ENCODE peak calls at places on chromosome 22, in four cellular contexts. N is K562, F is WTC11, T is HepG2. Q is an unnamed sample.

GRCh38 chr22:23775779-23776375 is 3.2 kb downstream of the MMP11 start:
- DNase-seq in N (no peak), T (no peak), F (no peak), Q (no peak)

GRCh38 chr22:40862537-40862936 is 624 bp upstream of the DNAJB7 start:
- DNase-seq in N (no peak), T (no peak), F (no peak), Q (no peak)

GRCh38 chr22:48960576-48960975 is 867.1 kb downstream of the BRD1 start:
- DNase-seq in N (no peak), T (no peak), F (no peak), Q (no peak)

GRCh38 chr22:50507991-50508884 is at the start of gene NCAPH2:
- DNase-seq in N (peak; percentile 97), F (peak; percentile 97), T (peak; percentile 89), Q (peak; percentile 100)

GRCh38 chr22:20221421-20222340 is 46.4 kb downstream of the RTN4R start:
- DNase-seq in N (no peak), F (no peak), T (no peak), Q (no peak)

GRCh38 chr22:32760396-32760795 is 41.1 kb upstream of the TIMP3 start:
- DNase-seq in T (no peak), N (no peak), F (no peak), Q (no peak)

GRCh38 chr22:41976961-41977566 is 7.8 kb downstream of the SEPTIN3 start:
- DNase-seq in F (peak; percentile 40), T (no peak), N (no peak), Q (peak; percentile 17)

GRCh38 chr22:40637181-40638150 is 947 bp upstream of the MRTFA start:
- DNase-seq in N (no peak), F (peak; percentile 19), T (no peak), Q (peak; percentile 33)

GRCh38 chr22:44407404-44408226 is 90.4 kb downstream of the RTL6 start:
- DNase-seq in N (no peak), F (no peak), T (no peak), Q (no peak)

GRCh38 chr22:20420157-20420842 is 17.3 kb downstream of the SCARF2 start:
- DNase-seq in T (no peak), F (no peak), N (no peak), Q (no peak)

GRCh38 chr22:19821523-19822300 is 33.0 kb downstream of the GNB1L start:
- DNase-seq in N (no peak), F (no peak), T (no peak), Q (no peak)

GRCh38 chr22:41845380-41846267 is 12.7 kb downstream of the SREBF2 start:
- DNase-seq in F (no peak), N (peak; percentile 63), T (no peak), Q (no peak)

GRCh38 chr22:45240137-45240809 is 421 bp downstream of the KIAA0930 start:
- DNase-seq in T (no peak), N (peak; percentile 30), F (no peak), Q (peak; percentile 59)

GRCh38 chr22:40273319-40273718 is 73.0 kb upstream of the ADSL start:
- DNase-seq in F (no peak), T (no peak), N (no peak), Q (no peak)

GRCh38 chr22:41964106-41964494 is 5.1 kb upstream of the SEPTIN3 start:
- DNase-seq in T (no peak), F (no peak), N (no peak), Q (no peak)

GRCh38 chr22:30502153-30502552 is 3.3 kb downstream of the SEC14L4 start:
- DNase-seq in F (no peak), N (no peak), T (no peak), Q (no peak)

GRCh38 chr22:27422442-27422841 is 379.1 kb downstream of the MN1 start:
- DNase-seq in F (no peak), N (no peak), T (no peak), Q (no peak)

GRCh38 chr22:25510926-25511325 is 53.5 kb upstream of the GRK3 start:
- DNase-seq in T (no peak), F (no peak), N (no peak), Q (no peak)

GRCh38 chr22:25081409-25081824 is 118.2 kb upstream of the CRYBB3 start:
- DNase-seq in F (peak; percentile 68), T (peak; percentile 56), N (peak; percentile 50), Q (peak; percentile 71)

GRCh38 chr22:18985761-18986160 is 49.7 kb upstream of the PRODH start:
- DNase-seq in T (no peak), F (no peak), N (no peak), Q (no peak)

GRCh38 chr22:19124377-19124776 is 2.2 kb upstream of the DGCR2 start:
- DNase-seq in N (no peak), F (no peak), T (no peak), Q (no peak)

GRCh38 chr22:19525116-19525660 is 978 bp upstream of the CLDN5 start:
- DNase-seq in F (no peak), N (no peak), T (no peak), Q (peak; percentile 6)

GRCh38 chr22:49197986-49198704 is 629.5 kb downstream of the BRD1 start:
- DNase-seq in T (no peak), F (peak; percentile 8), N (no peak), Q (no peak)

GRCh38 chr22:30823015-30823370 is 128.3 kb downstream of the OSBP2 start:
- DNase-seq in T (no peak), N (peak; percentile 48), F (peak; percentile 59), Q (peak; percentile 76)

GRCh38 chr22:19704355-19705015 is 9.8 kb upstream of the SEPTIN5 start:
- DNase-seq in N (peak; percentile 20), T (no peak), F (peak; percentile 12), Q (no peak)

GRCh38 chr22:39312410-39312809 is 7.0 kb downstream of the RPL3 start:
- DNase-seq in T (no peak), N (no peak), F (no peak), Q (no peak)

GRCh38 chr22:19783531-19784395 is 23.2 kb downstream of the TBX1 start:
- DNase-seq in N (no peak), F (peak; percentile 6), T (no peak), Q (no peak)

GRCh38 chr22:41780714-41781507 is 19.6 kb upstream of the CCDC134 start:
- DNase-seq in N (peak; percentile 27), T (peak; percentile 56), F (no peak), Q (no peak)

GRCh38 chr22:38870312-38870741 is 1.7 kb downstream of the CBX6 start:
- DNase-seq in T (peak; percentile 78), F (peak; percentile 95), N (peak; percentile 69), Q (peak; percentile 86)

GRCh38 chr22:40853330-40853729 is 3.1 kb downstream of the ST13 start:
- DNase-seq in N (no peak), T (no peak), F (no peak), Q (no peak)

GRCh38 chr22:48968201-48968959 is 859.3 kb downstream of the BRD1 start:
- DNase-seq in N (no peak), T (peak; percentile 23), F (peak; percentile 75), Q (no peak)

GRCh38 chr22:26903030-26903856 is 245.9 kb downstream of the MIAT start:
- DNase-seq in T (no peak), N (no peak), F (peak; percentile 57), Q (no peak)

DNA sequence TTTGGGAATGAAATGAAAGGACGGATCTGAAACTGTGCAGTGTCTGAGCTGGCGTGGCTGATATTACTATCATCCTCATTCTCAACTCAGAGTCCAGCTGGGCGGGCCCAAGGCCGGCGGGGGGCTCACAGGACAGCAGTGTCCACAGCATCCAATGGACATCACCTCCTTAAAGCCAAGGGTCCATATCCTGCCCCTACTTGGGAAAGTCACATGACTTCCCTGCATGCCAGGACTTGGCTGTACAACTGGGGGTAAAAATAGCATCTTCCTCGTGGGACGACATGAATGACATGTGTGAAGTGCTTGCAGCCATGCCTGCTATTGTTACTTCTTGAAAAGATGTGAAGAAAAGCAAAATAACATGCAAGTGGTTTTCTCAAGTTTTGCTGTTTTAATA is 82.3 kb downstream of the TRMU start:
- DNase-seq in F (no peak), N (no peak), T (no peak), Q (no peak)
- TF ChIP-seq ELF4 in F (no peak), N (no peak), T (no peak), Q (no peak)

DNA sequence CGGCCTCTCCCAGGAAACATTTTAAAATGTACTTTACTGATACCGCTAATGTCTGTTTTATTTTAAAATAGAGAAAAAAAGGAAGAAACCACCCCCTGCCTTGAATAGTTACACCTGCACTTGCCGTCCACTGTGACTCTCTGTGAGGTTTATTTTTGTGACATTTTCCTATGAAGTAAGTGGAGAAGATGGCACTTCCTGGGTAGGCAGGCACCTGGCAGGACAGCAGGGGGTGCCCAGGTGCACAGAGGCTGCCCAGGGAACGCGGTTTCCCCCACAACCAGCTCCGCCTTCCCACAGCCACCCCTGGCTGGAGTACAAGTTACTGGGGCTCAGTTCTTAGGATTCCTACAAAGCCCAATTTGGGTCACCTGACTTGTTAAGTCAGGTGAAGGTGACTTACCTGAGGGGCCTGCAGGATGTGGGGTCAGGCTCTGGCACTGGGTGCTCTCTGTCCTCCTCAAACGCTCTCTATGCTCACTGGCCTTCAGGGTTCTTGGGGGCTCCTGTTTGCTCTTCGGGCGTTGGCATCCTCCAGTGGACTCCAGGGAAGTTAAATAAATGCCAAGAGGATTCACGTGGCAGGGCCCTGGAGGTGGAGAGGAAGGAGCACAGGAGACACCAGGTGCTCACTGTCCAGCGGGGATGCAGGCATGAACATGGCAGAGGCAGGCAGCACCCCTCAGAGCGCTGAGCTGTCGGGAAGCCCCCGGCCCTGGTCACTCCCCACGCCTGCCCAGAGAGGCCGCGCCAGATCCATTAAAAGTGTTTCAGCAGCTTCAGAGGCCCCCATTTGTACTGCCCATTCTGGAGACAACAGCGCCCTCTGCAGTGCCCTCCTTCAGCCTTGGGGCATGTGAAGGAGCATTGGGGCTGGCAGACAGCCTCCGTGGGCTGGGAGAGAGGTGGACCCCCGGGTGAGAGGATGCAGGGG is 1021.2 kb downstream of the TBC1D22A start:
- DNase-seq in T (no peak), F (peak; percentile 77), N (no peak), Q (no peak)
- TF ChIP-seq ELF4 in T (no peak), F (no peak), N (no peak), Q (no peak)

DNA sequence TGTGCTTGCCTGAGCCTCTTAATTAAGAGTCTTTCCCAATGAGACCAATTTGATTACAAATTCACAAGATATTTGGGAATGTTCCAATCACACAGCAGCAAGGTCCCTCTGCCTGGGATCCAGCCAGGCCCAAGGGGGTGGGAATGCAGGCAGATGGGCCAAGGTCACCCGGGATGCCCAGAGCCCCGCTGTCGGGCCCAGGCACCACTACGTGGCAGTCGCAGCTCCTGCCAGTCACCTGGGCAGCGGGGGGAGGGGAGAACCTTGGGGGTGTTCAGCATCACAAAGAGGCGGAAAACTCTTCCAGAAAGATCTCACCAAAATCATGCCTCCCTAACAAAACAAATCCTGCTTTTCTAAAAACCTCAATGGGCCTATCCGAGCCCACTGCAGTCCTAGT is 30.9 kb downstream of the PPM1F start:
- DNase-seq in F (peak; percentile 77), T (no peak), N (no peak), Q (no peak)
- TF ChIP-seq ELF4 in F (no peak), T (no peak), N (no peak), Q (no peak)

GRCh38 chr22:37310815-37311595 is 28.7 kb downstream of the CYTH4 start:
- DNase-seq in N (no peak), T (no peak), F (no peak), Q (no peak)
- TF ChIP-seq ELF4 in N (no peak), T (no peak), F (no peak), Q (no peak)

GRCh38 chr22:35688913-35689675 is 28.6 kb upstream of the APOL5 start:
- DNase-seq in T (no peak), N (no peak), F (no peak), Q (no peak)
- TF ChIP-seq ELF4 in T (no peak), N (no peak), F (no peak), Q (no peak)

Q was measured in HEK293T.